ENCODE peak calls at places on chromosomes 11 and 22, in nine cellular contexts. G, P, A, Q, H, V, O, J and T are unnamed samples.

GRCh38 chr22:29503811-29504372 is 23.9 kb downstream of the NEFH start:
- DNase-seq in G (no peak), P (peak; percentile 45), A (no peak), Q (peak; percentile 82), H (peak; percentile 20), V (peak; percentile 31), O (peak; percentile 86), J (peak; percentile 19), T (peak; percentile 29)

GRCh38 chr11:96186806-96187205 is 156.2 kb downstream of the MAML2 start:
- DNase-seq in G (no peak), P (no peak), A (no peak), Q (no peak), H (no peak), V (no peak), O (no peak), J (no peak), T (no peak)

GRCh38 chr11:116694815-116695590 is 77.8 kb downstream of the BUD13 start:
- DNase-seq in G (peak; percentile 44), P (no peak), A (no peak), Q (no peak), H (no peak), V (no peak), O (no peak), J (no peak), T (no peak)

GRCh38 chr11:70825893-70826540 is 426.4 kb downstream of the SHANK2 start:
- DNase-seq in G (no peak), P (peak; percentile 20), A (no peak), Q (no peak), H (no peak), V (no peak), O (no peak), J (no peak), T (no peak)

GRCh38 chr11:119157088-119157487 is 8.2 kb downstream of the ABCG4 start:
- DNase-seq in G (no peak), P (no peak), A (no peak), Q (no peak), H (no peak), V (no peak), O (no peak), J (no peak), T (no peak)

GRCh38 chr11:114263510-114264170 is 32.6 kb upstream of the NNMT start:
- DNase-seq in G (no peak), P (no peak), A (no peak), Q (no peak), H (no peak), V (no peak), O (no peak), J (no peak), T (no peak)

GRCh38 chr11:13928566-13929251 is 33.8 kb upstream of the SPON1 start:
- DNase-seq in G (no peak), P (no peak), A (no peak), Q (peak; percentile 52), H (peak; percentile 67), V (no peak), O (peak; percentile 67), J (no peak), T (peak; percentile 20)

GRCh38 chr11:125694951-125695350 is 14.3 kb upstream of the ACRV1 start:
- DNase-seq in G (no peak), P (no peak), A (no peak), Q (no peak), H (no peak), V (no peak), O (no peak), J (no peak), T (no peak)

GRCh38 chr22:39383841-39384625 is 15.5 kb upstream of the TAB1 start:
- DNase-seq in G (no peak), P (no peak), A (no peak), Q (no peak), H (no peak), V (no peak), O (no peak), J (no peak), T (no peak)

GRCh38 chr22:17829691-17830040 is 55.4 kb upstream of the BID start:
- DNase-seq in G (peak; percentile 32), P (no peak), A (no peak), Q (no peak), H (no peak), V (no peak), O (peak; percentile 36), J (no peak), T (no peak)

GRCh38 chr11:43327987-43328386 is 16.2 kb downstream of the API5 start:
- DNase-seq in G (peak; percentile 73), P (no peak), A (no peak), Q (peak; percentile 92), H (peak; percentile 89), V (peak; percentile 87), O (peak; percentile 96), J (peak; percentile 77), T (peak; percentile 45)

GRCh38 chr11:12380565-12381325 is 3.4 kb downstream of the PARVA start:
- DNase-seq in G (no peak), P (no peak), A (no peak), Q (no peak), H (no peak), V (no peak), O (no peak), J (no peak), T (no peak)

GRCh38 chr11:12381875-12382274 is 4.5 kb downstream of the PARVA start:
- DNase-seq in G (no peak), P (no peak), A (no peak), Q (no peak), H (peak; percentile 78), V (no peak), O (peak; percentile 51), J (no peak), T (no peak)

GRCh38 chr11:12376259-12376971 is 956 bp upstream of the PARVA start:
- DNase-seq in G (no peak), P (peak; percentile 69), A (no peak), Q (peak; percentile 74), H (peak; percentile 28), V (peak; percentile 19), O (peak; percentile 81), J (peak; percentile 63), T (peak; percentile 57)

GRCh38 chr11:12377106-12377823 is at the start of gene PARVA:
- DNase-seq in G (no peak), P (peak; percentile 70), A (peak; percentile 66), Q (peak; percentile 78), H (peak; percentile 30), V (peak; percentile 31), O (peak; percentile 84), J (peak; percentile 60), T (peak; percentile 41)

DNA sequence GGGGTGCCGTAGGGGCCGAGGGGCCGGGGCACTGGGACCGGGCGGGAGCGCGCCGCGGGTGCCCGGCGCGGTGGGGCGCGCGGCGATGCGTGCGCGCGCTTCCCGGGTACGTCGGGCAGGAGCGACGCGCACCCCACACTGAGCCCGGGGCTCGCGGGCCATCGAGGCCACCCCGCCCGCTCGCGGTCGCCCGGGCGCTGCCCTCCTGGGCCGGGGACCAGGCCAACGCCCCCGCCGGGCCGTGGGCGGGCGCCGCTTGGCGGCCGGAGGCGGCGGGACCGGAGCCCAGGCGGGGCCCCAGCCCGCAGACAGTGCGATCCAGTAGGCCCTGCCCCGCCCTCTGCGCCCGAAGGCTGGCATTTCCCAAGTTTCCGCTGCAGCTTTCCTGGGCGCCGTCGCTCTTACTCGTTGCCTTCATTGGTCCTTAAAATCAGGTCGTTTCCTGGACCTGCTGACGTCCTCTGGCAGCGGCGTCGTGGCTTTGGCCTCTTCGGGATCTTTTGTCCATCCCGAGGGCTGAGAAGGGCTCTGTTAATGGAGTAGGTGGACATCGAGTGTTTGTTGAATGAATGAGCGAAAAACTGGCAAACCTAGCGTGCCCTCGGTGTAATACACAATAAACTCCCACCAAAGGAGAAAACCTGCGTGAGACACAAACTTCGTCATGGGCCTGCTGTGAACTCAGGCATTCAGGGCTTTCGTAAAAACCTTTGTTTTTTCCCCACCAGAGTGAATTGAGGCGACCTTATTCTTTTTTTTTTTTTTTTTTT is 638 bp downstream of the PARVA start:
- DNase-seq in G (no peak), P (peak; percentile 51), A (peak; percentile 77), Q (peak; percentile 79), H (peak; percentile 48), V (peak; percentile 17), O (peak; percentile 60), J (no peak), T (peak; percentile 52)
- TF ChIP-seq CTCF in G (no peak), P (peak; percentile 34), A (no peak), Q (peak; percentile 24), H (peak; percentile 7), V (no peak), O (no peak), J (no peak), T (no peak)

GRCh38 chr11:65892661-65893317 is 2.3 kb downstream of the CCDC85B start:
- DNase-seq in G (no peak), P (peak; percentile 18), A (no peak), Q (no peak), H (no peak), V (no peak), O (no peak), J (no peak), T (no peak)
- H3K4me3 ChIP-seq in G (peak overlapping the region; percentile 43), P (peak overlapping the region; percentile 77), A (peak overlapping the region; percentile 80), Q (no peak overlapping the region), H (no peak overlapping the region), V (peak overlapping the region; percentile 73), O (no peak overlapping the region), J (no peak overlapping the region), T (peak overlapping the region; percentile 50)

GRCh38 chr11:111282663-111283062 is 15.7 kb upstream of the POU2AF3 start:
- DNase-seq in G (no peak), P (no peak), A (no peak), Q (no peak), H (no peak), V (no peak), O (no peak), J (no peak), T (no peak)

GRCh38 chr11:111283945-111284481 is 14.3 kb upstream of the POU2AF3 start:
- DNase-seq in G (no peak), P (no peak), A (no peak), Q (peak; percentile 5), H (no peak), V (no peak), O (peak; percentile 56), J (no peak), T (no peak)

DNA sequence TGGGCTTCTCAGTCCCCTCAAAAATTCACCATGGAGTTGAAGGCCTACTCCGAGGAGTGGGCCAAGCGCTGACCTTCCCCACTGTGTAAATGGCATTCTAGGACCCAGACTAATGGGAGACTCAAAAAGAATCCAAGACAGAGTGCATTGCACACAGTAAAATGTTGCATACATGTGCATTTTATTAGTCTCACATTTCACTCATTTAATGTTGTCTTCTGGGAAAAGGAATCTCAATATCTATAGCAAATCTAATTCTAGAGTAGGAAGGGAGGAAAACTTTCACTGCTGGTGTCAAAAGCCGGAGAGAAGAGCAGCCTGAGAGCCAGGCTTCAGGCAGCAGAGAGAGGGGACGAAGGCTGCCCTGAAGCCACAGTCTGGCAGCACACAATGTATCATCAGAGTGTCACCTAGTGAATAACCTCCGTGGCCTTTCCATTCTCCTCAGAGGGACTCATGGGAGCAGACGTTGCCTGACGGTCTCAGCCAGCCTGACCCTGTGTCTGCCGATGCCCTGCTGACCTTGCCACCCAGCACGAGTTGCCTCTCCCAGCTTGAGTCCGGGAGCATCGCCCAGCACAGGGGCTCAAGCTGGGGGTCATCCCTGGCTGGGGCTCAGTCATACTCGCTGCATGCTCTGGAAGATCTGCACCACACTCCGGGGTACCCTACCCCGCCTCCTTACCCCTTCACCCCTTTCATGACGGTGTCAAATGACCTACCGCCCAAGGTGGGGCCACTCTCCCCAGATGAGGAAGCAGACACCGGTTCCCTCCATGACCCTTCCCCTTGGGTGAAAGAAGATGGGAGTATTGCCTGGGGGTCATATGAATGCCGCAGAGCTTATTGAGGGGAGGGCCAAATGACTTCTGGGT is 12.9 kb upstream of the POU2AF3 start:
- DNase-seq in G (no peak), P (no peak), A (no peak), Q (no peak), H (no peak), V (no peak), O (no peak), J (no peak), T (no peak)
- TF ChIP-seq CTCF in G (no peak), P (no peak), A (no peak), Q (no peak), H (no peak), V (no peak), O (no peak), J (no peak), T (no peak)

GRCh38 chr22:45064313-45065268 is 54.8 kb upstream of the PHF21B start:
- DNase-seq in G (no peak), P (no peak), A (peak; percentile 52), Q (peak; percentile 87), H (no peak), V (peak; percentile 24), O (peak; percentile 56), J (peak; percentile 69), T (peak; percentile 42)
- H3K4me3 ChIP-seq in G (no peak overlapping the region), P (no peak overlapping the region), A (peak overlapping the region; percentile 4), Q (no peak overlapping the region), H (no peak overlapping the region), V (no peak overlapping the region), O (no peak overlapping the region), J (no peak overlapping the region), T (no peak overlapping the region)